ENCODE peak calls at places on chromosomes 2 and 18, in four cellular contexts. R is astrocyte, E is endothelial cell of umbilical vein, X is kidney. W is an unnamed sample.
A peak's percentile ranks its signal among the peaks of the same experiment; 100 is the strongest.

GRCh38 chr2:88321614-88322248 is 130.8 kb downstream of the FOXI3 start:
- DNase-seq in R (no peak), E (no peak), X (no peak), W (no peak)

GRCh38 chr2:105449083-105449482 is 50.2 kb upstream of the FHL2 start:
- DNase-seq in R (no peak), E (no peak), X (no peak), W (no peak)

GRCh38 chr18:26307161-26307773 is 81.0 kb downstream of the TAF4B start:
- DNase-seq in R (peak; percentile 26), E (peak; percentile 70), X (no peak), W (peak; percentile 60)

GRCh38 chr2:149166958-149167810 is 128.7 kb downstream of the LYPD6B start:
- DNase-seq in R (no peak), E (no peak), X (no peak), W (no peak)

GRCh38 chr2:191638079-191638801 is 39.7 kb upstream of the NABP1 start:
- DNase-seq in R (no peak), E (no peak), X (no peak), W (no peak)

GRCh38 chr2:67234443-67234842 is 162.7 kb upstream of the ETAA1 start:
- DNase-seq in R (peak; percentile 18), E (peak; percentile 26), X (no peak), W (peak; percentile 34)

GRCh38 chr2:237464757-237465391 is 22.2 kb upstream of the MLPH start:
- DNase-seq in R (no peak), E (no peak), X (no peak), W (no peak)

GRCh38 chr2:11133936-11134320 is 21.3 kb upstream of the SLC66A3 start:
- DNase-seq in R (no peak), E (no peak), X (no peak), W (no peak)

GRCh38 chr2:27689424-27689823 is 25.7 kb downstream of the SLC4A1AP start:
- DNase-seq in R (no peak), E (no peak), X (no peak), W (no peak)

GRCh38 chr2:211281430-211282073 is 725.2 kb downstream of the CPS1 start:
- DNase-seq in R (no peak), E (no peak), X (no peak), W (no peak)

GRCh38 chr2:239602290-239603282 is 201.8 kb upstream of the HDAC4 start:
- DNase-seq in R (no peak), E (no peak), X (no peak), W (no peak)

GRCh38 chr2:3243804-3244203 is 133.8 kb downstream of the EIPR1 start:
- DNase-seq in R (no peak), E (no peak), X (no peak), W (no peak)

GRCh38 chr2:96764253-96764637 is 3.5 kb downstream of the CNNM4 start:
- DNase-seq in R (no peak), E (no peak), X (no peak), W (no peak)

GRCh38 chr2:157227592-157227991 is 29.9 kb upstream of the GALNT5 start:
- DNase-seq in R (no peak), E (no peak), X (no peak), W (no peak)

GRCh38 chr2:7811073-7811472 is 870.8 kb upstream of the ID2 start:
- DNase-seq in R (no peak), E (no peak), X (no peak), W (no peak)

GRCh38 chr2:230914886-230915285 is 10.2 kb downstream of the GPR55 start:
- DNase-seq in R (no peak), E (no peak), X (no peak), W (no peak)

GRCh38 chr2:207138573-207139297 is 27.0 kb downstream of the KLF7 start:
- DNase-seq in R (no peak), E (no peak), X (no peak), W (no peak)

GRCh38 chr18:79524181-79525078 is 128.7 kb downstream of the NFATC1 start:
- DNase-seq in R (no peak), E (no peak), X (peak; percentile 74), W (no peak)

GRCh38 chr18:26086959-26087358 is 3.5 kb downstream of the SS18 start:
- DNase-seq in R (no peak), E (no peak), X (no peak), W (no peak)

GRCh38 chr2:30714811-30715709 is 92.2 kb downstream of the CAPN13 start:
- DNase-seq in R (no peak), E (no peak), X (no peak), W (no peak)

DNA sequence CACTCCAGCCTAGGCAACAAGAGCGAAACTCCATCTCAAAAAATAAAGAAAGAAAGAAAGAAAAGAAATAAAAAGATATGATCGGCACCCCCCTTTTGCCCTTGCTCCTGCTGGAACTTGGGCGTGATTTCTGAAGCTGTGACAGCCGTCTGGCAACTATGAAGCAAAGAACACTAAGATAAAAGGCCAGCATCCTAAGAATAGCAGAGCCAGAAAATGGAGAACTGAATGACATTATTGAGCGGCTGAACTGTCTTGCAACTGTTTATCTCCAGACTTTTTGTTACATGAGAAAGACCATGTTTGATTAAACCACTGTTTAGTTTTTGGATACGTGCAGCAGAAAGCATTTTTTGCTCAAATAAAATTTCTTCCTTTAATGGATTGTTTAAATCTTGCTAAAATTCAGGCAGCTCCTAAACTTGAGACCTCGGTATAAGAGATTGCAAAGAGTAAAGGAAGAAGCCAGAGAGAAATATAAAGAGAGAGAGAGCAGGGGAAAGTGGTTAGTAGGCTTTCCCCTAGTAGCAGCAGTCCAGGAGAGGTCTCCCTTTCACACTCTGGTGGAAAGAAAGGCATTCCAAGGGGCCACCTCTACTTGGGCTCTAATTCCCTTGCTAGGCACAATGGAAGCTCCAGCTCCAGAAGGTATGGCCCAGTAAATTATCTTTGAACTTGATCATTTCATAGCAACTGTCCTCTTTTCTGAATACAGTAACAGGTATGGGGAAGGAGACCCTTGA is 8.2 kb upstream of the MBD2 start:
- DNase-seq in R (no peak), E (no peak), X (no peak), W (no peak)
- H3K27ac ChIP-seq in R (no peak overlapping the region), E (peak overlapping the region; percentile 72), X (no peak overlapping the region), W (no peak overlapping the region)

GRCh38 chr2:74416721-74417120 is 4.7 kb downstream of the C2orf81 start:
- DNase-seq in R (no peak), E (no peak), X (no peak), W (no peak)
- TF ChIP-seq CTCF in R (no peak), E (no peak), X (no peak), W (peak; percentile 32)

GRCh38 chr2:128281852-128282245 is 36.8 kb downstream of the HS6ST1 start:
- DNase-seq in R (no peak), E (no peak), X (no peak), W (no peak)

GRCh38 chr2:128282246-128282975 is 36.3 kb downstream of the HS6ST1 start:
- DNase-seq in R (no peak), E (no peak), X (peak; percentile 80), W (no peak)

GRCh38 chr2:128279786-128280701 is 38.6 kb downstream of the HS6ST1 start:
- DNase-seq in R (no peak), E (no peak), X (peak; percentile 80), W (no peak)

GRCh38 chr2:128278979-128279378 is 39.7 kb downstream of the HS6ST1 start:
- DNase-seq in R (no peak), E (no peak), X (no peak), W (no peak)

GRCh38 chr2:128280901-128281321 is 37.8 kb downstream of the HS6ST1 start:
- DNase-seq in R (no peak), E (no peak), X (peak; percentile 88), W (no peak)
- H3K4me3 ChIP-seq in R (no peak overlapping the region), E (no peak overlapping the region), X (no peak overlapping the region), W (no peak overlapping the region)

DNA sequence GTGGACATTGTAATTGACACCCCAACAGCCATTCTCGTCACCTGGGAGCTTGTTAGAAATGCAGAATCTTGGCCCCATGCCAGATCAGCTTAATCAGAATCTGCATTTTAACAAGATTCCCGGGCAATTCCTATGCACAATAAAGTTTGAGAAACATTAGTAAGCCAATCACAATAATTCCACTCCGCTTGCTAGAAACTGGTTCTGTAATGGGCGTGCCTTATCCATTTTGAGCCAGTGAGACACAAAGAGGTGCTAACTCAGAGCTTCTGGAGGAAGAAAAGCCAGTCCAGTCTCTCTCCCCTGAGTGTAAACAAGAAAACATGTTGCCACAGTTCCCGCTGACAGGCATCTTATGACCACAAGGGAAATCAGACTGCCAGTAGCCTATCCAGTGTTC is 3.0 kb upstream of the PUM2 start:
- DNase-seq in R (no peak), E (no peak), X (no peak), W (no peak)
- H3K27ac ChIP-seq in R (no peak overlapping the region), E (no peak overlapping the region), X (no peak overlapping the region), W (no peak overlapping the region)

GRCh38 chr2:227808936-227809335 is 4.7 kb upstream of the CCL20 start:
- DNase-seq in R (no peak), E (no peak), X (no peak), W (no peak)
- TF ChIP-seq CTCF in R (no peak), E (no peak), X (no peak), W (no peak)

GRCh38 chr2:126731353-126731752 is 75.4 kb downstream of the GYPC start:
- DNase-seq in R (no peak), E (no peak), X (no peak), W (no peak)

GRCh38 chr2:126733795-126734194 is 77.8 kb downstream of the GYPC start:
- DNase-seq in R (no peak), E (no peak), X (no peak), W (no peak)

GRCh38 chr2:126732682-126733245 is 76.8 kb downstream of the GYPC start:
- DNase-seq in R (no peak), E (no peak), X (no peak), W (no peak)

GRCh38 chr2:126739093-126739492 is 83.1 kb downstream of the GYPC start:
- DNase-seq in R (no peak), E (no peak), X (no peak), W (no peak)

DNA sequence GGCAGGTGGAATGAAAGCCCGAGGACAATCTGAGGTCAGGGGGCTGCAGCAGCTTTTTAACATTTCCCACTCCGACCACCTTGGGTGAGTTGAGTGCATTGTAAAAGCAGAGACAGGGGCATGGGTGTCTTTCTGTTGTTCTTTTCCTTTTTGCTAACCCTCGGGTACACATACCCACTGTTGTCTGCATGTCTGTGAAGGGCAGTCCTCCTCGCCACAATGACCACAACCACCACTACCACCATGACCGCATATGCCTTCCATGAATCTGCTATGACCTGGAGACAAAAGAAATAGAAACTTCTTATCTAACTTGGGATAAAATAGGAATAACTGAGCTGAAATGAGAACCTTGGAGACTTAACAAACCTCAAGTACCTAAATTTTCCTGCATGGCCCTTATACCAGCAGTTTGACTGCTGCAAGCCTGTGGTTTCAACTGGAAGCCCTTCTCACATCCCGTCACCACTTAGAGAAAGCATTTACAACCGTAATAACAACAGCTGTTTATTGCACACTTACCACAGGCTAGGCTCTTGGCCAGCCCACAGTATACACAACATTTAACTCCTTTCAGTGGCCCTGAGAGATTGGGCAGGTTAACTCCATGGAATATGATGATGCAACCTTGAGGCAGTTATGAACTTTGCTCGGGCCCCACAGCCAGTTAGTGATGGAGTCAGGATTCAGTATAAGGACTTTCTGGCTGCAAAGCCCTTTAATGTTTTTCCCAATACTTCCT is 80.3 kb downstream of the GYPC start:
- DNase-seq in R (no peak), E (no peak), X (no peak), W (no peak)
- H3K4me3 ChIP-seq in R (no peak overlapping the region), E (no peak overlapping the region), X (no peak overlapping the region), W (no peak overlapping the region)

GRCh38 chr2:48529676-48530032 is 300 bp upstream of the STON1 start:
- DNase-seq in R (no peak), E (no peak), X (no peak), W (no peak)
- H3K27ac ChIP-seq in R (peak overlapping the region; percentile 37), E (no peak overlapping the region), X (peak overlapping the region; percentile 53), W (no peak overlapping the region)